ENCODE peak calls at places on chromosomes 5 and 9, in ten cellular contexts. R is ovary, W is HCT116, O is GM23248, C is suprapubic skin, K is brain microvascular endothelial cell, Q is neural progenitor cell, Z is heart right ventricle, I is IMR-90, X is lung. B is an unnamed sample.

GRCh38 chr5:54320256-54320655 is 9.9 kb upstream of the ARL15 start:
- DNase-seq in R (no peak), O (no peak), I (no peak), Q (no peak), X (no peak), W (no peak), K (no peak), C (no peak), Z (no peak), B (no peak)

GRCh38 chr5:109907751-109908150 is 218.0 kb downstream of the MAN2A1 start:
- DNase-seq in I (peak; percentile 13), K (peak; percentile 43), Z (no peak), R (no peak), O (peak; percentile 79), X (no peak), W (no peak), C (no peak), Q (no peak), B (no peak)

GRCh38 chr9:113935677-113936380 is 59.7 kb downstream of the ZNF618 start:
- DNase-seq in I (no peak), C (no peak), W (no peak), R (no peak), K (no peak), O (no peak), Z (no peak), Q (peak; percentile 49), X (peak; percentile 16), B (no peak)

GRCh38 chr9:70412678-70413426 is 1.6 kb downstream of the KLF9 start:
- DNase-seq in K (peak; percentile 73), I (peak; percentile 79), C (peak; percentile 93), W (no peak), Q (peak; percentile 52), O (peak; percentile 85), Z (peak; percentile 94), X (peak; percentile 90), R (peak; percentile 94), B (peak; percentile 67)

GRCh38 chr9:3528466-3528865 is 2.7 kb upstream of the RFX3 start:
- DNase-seq in I (no peak), R (no peak), W (no peak), K (no peak), C (no peak), Q (no peak), Z (no peak), X (no peak), O (no peak), B (no peak)

GRCh38 chr9:34985311-34985899 is 4.1 kb upstream of the DNAJB5 start:
- DNase-seq in X (no peak), Q (peak; percentile 80), R (no peak), W (peak; percentile 59), Z (peak; percentile 27), O (peak; percentile 70), K (no peak), C (no peak), I (peak; percentile 63), B (peak; percentile 53)

GRCh38 chr5:42718591-42718990 is 38.0 kb upstream of the CCDC152 start:
- DNase-seq in I (no peak), R (no peak), W (no peak), Z (no peak), O (no peak), K (peak; percentile 70), X (no peak), Q (no peak), C (no peak), B (no peak)

GRCh38 chr5:157740211-157740610 is 3.3 kb upstream of the LSM11 start:
- DNase-seq in Q (peak; percentile 36), R (no peak), I (no peak), C (no peak), O (peak; percentile 36), X (no peak), Z (no peak), W (peak; percentile 19), K (no peak), B (no peak)

GRCh38 chr5:149149942-149150341 is 8.6 kb downstream of the ABLIM3 start:
- DNase-seq in C (no peak), X (no peak), W (no peak), K (no peak), I (no peak), Q (no peak), Z (no peak), O (no peak), R (no peak), B (no peak)

GRCh38 chr9:16344343-16344742 is 526.1 kb downstream of the BNC2 start:
- DNase-seq in Q (no peak), C (no peak), K (peak; percentile 76), R (no peak), W (no peak), X (no peak), O (peak; percentile 92), I (peak; percentile 93), Z (no peak), B (no peak)

GRCh38 chr5:13307480-13307879 is 637.0 kb downstream of the DNAH5 start:
- DNase-seq in Q (no peak), Z (no peak), R (no peak), C (no peak), W (no peak), I (no peak), K (no peak), O (no peak), X (no peak), B (no peak)

GRCh38 chr5:122653087-122654017 is 121.5 kb upstream of the SNX2 start:
- DNase-seq in Q (no peak), X (no peak), Z (no peak), I (peak; percentile 16), K (peak; percentile 85), R (no peak), W (no peak), O (no peak), C (no peak), B (no peak)

GRCh38 chr9:123353984-123354591 is 1.9 kb upstream of the CRB2 start:
- DNase-seq in K (peak; percentile 37), I (peak; percentile 46), X (peak; percentile 62), Q (peak; percentile 88), C (no peak), W (peak; percentile 52), Z (peak; percentile 65), O (peak; percentile 69), R (peak; percentile 66), B (peak; percentile 55)

GRCh38 chr5:127302509-127302908 is 11.9 kb downstream of the MEGF10 start:
- DNase-seq in R (no peak), X (no peak), Q (no peak), O (no peak), W (no peak), C (no peak), Z (no peak), I (no peak), K (no peak), B (no peak)
- H3K27ac ChIP-seq in R (no peak overlapping the region), X (no peak overlapping the region), Q (no peak overlapping the region), O (no peak overlapping the region), W (no peak overlapping the region), C (no peak overlapping the region), Z (no peak overlapping the region), I (no peak overlapping the region), K (no peak overlapping the region), B (peak overlapping the region; percentile 90)

GRCh38 chr5:92775711-92776615 is 805.1 kb downstream of the NR2F1-AS1 start:
- DNase-seq in K (no peak), I (peak; percentile 62), O (peak; percentile 50), Q (no peak), W (no peak), X (no peak), C (no peak), R (no peak), Z (no peak), B (no peak)
- H3K27ac ChIP-seq in K (no peak overlapping the region), I (no peak overlapping the region), O (no peak overlapping the region), Q (no peak overlapping the region), W (no peak overlapping the region), X (no peak overlapping the region), C (no peak overlapping the region), R (no peak overlapping the region), Z (no peak overlapping the region), B (no peak overlapping the region)

GRCh38 chr5:80250801-80251200 is 5.0 kb downstream of the SERINC5 start:
- DNase-seq in X (no peak), K (no peak), R (no peak), W (no peak), C (no peak), Z (no peak), I (no peak), O (no peak), Q (no peak), B (no peak)

GRCh38 chr5:80249876-80250275 is 6.0 kb downstream of the SERINC5 start:
- DNase-seq in X (no peak), C (no peak), K (no peak), Z (no peak), O (no peak), R (no peak), W (no peak), I (no peak), Q (peak; percentile 57), B (no peak)

GRCh38 chr5:80246995-80247729 is 8.7 kb downstream of the SERINC5 start:
- DNase-seq in C (no peak), Q (peak; percentile 82), I (peak; percentile 91), W (peak; percentile 83), Z (no peak), R (no peak), K (peak; percentile 97), X (peak; percentile 69), O (peak; percentile 98), B (no peak)

GRCh38 chr5:80245986-80246781 is 9.7 kb downstream of the SERINC5 start:
- DNase-seq in Z (no peak), Q (peak; percentile 84), O (peak; percentile 53), X (no peak), R (no peak), C (no peak), K (peak; percentile 25), W (no peak), I (peak; percentile 57), B (no peak)

DNA sequence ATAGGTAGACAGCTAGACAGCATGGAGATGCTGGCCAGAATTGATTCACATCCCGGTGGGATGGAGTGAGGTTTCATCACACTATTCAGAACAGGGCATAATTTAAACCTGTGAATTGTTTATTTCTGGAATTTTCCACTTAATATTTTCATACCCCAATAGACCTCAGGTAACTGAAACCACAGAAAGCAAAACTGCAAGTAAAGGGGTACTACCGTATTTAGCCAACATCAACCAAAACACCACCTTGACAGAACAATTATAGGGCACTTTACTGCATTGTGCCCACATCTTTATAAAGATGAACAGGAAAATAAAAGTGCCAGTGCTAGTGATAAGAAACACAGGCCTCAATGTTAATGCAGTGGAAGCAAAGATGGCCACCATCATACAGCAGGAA is 7.5 kb downstream of the SERINC5 start:
- DNase-seq in R (no peak), Q (no peak), C (no peak), O (no peak), X (no peak), I (no peak), K (no peak), Z (no peak), W (no peak), B (no peak)
- H3K27ac ChIP-seq in R (no peak overlapping the region), Q (peak overlapping the region; percentile 88), C (no peak overlapping the region), O (no peak overlapping the region), X (no peak overlapping the region), I (no peak overlapping the region), K (peak overlapping the region; percentile 84), Z (no peak overlapping the region), W (peak overlapping the region; percentile 34), B (no peak overlapping the region)

DNA sequence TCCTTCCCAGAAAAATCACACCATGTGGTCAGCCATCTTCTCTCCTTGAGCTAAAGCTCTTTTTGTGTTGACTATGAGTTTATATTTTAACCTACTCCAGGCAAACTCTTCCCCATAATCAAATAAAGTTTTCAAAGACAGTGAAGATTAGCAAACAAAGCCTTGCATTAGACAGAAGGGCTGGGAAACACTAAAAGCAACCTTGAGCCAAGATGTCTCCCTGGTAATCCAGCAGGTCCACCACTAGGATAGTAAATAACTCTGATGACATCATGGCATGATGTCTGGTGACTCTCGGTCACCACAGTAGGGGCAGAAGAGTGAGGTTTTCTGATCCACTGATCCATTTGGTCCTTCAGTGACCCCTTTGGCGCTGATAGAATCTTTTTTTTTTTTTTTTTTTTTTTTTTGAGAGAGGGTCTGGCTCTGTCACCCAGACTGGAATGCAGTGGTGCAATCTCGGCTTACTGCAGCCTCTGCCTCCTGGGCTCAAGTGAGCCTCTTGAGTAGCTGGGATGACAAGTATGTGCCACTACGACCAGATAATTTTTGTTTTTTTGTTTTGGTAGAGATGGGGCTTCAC is 30.6 kb upstream of the IL6ST start:
- DNase-seq in W (no peak), O (peak; percentile 41), C (no peak), I (peak; percentile 21), Q (no peak), X (no peak), Z (no peak), K (no peak), R (no peak), B (no peak)
- H3K27ac ChIP-seq in W (no peak overlapping the region), O (no peak overlapping the region), C (no peak overlapping the region), I (no peak overlapping the region), Q (no peak overlapping the region), X (peak overlapping the region; percentile 4), Z (no peak overlapping the region), K (no peak overlapping the region), R (no peak overlapping the region), B (no peak overlapping the region)

B was measured in substantia nigra.